ENCODE peak calls at places on chromosomes 12 and 14, in four cellular contexts. R is GM12891, F is hypothalamus, I is germinal center. T is an unnamed sample.

GRCh38 chr12:67691220-67691619 is 42.7 kb downstream of the DYRK2 start:
- DNase-seq in I (no peak), F (no peak), R (no peak), T (no peak)

GRCh38 chr14:20998674-20999366 is at the start of gene SLC39A2:
- DNase-seq in F (no peak), R (no peak), I (no peak), T (no peak)

GRCh38 chr12:113880993-113881392 is 85.1 kb downstream of the RBM19 start:
- DNase-seq in F (no peak), R (no peak), I (no peak), T (no peak)

GRCh38 chr14:47821134-47821533 is 145.7 kb upstream of the MDGA2 start:
- DNase-seq in R (no peak), I (no peak), F (no peak), T (no peak)

GRCh38 chr12:13968281-13968680 is 13.1 kb downstream of the GRIN2B start:
- DNase-seq in F (no peak), R (no peak), I (no peak), T (no peak)

GRCh38 chr12:123067654-123068053 is 83.2 kb downstream of the PITPNM2 start:
- DNase-seq in I (no peak), R (no peak), F (no peak), T (no peak)

GRCh38 chr14:87547536-87547935 is 445.4 kb downstream of the GALC start:
- DNase-seq in F (no peak), I (no peak), R (no peak), T (no peak)

GRCh38 chr12:100317371-100317770 is 39.5 kb upstream of the SLC17A8 start:
- DNase-seq in I (no peak), R (no peak), F (no peak), T (no peak)

GRCh38 chr14:34064349-34064748 is 113.5 kb upstream of the EGLN3 start:
- DNase-seq in I (no peak), F (no peak), R (no peak), T (no peak)

GRCh38 chr14:47442206-47442605 is 233.2 kb downstream of the MDGA2 start:
- DNase-seq in F (no peak), R (no peak), I (no peak), T (no peak)

GRCh38 chr12:68871396-68871795 is 61.6 kb downstream of the CPM start:
- DNase-seq in F (no peak), I (no peak), R (no peak), T (no peak)

GRCh38 chr12:86660488-86661171 is 404.4 kb upstream of the MGAT4C start:
- DNase-seq in F (no peak), I (no peak), R (no peak), T (no peak)

GRCh38 chr12:131402781-131403396 is 308.0 kb upstream of the SFSWAP start:
- DNase-seq in F (no peak), I (no peak), R (no peak), T (no peak)

GRCh38 chr12:125075-125474 is 58.5 kb downstream of the IQSEC3 start:
- DNase-seq in I (no peak), R (no peak), F (no peak), T (no peak)

GRCh38 chr14:77108753-77109152 is 10.7 kb downstream of the CIPC start:
- DNase-seq in I (no peak), F (no peak), R (no peak), T (no peak)

GRCh38 chr14:22566845-22567244 is 22.2 kb downstream of the DAD1 start:
- DNase-seq in F (no peak), I (no peak), R (no peak), T (no peak)

GRCh38 chr12:67813509-67813908 is 165.0 kb downstream of the DYRK2 start:
- DNase-seq in R (no peak), F (no peak), I (no peak), T (no peak)

GRCh38 chr14:68297871-68298468 is 478.4 kb downstream of the RAD51B start:
- DNase-seq in F (no peak), I (no peak), R (no peak), T (no peak)

GRCh38 chr12:9936597-9936996 is 4.4 kb upstream of the CLEC2A start:
- DNase-seq in R (no peak), I (no peak), F (no peak), T (no peak)

GRCh38 chr12:104462931-104463339 is 6.2 kb downstream of the CHST11 start:
- DNase-seq in F (no peak), I (peak; percentile 43), R (peak; percentile 16), T (no peak)

GRCh38 chr14:23300687-23301223 is 1.9 kb downstream of the PPP1R3E start:
- DNase-seq in F (no peak), R (no peak), I (no peak), T (no peak)

GRCh38 chr14:102757646-102758045 is 19.6 kb upstream of the TRAF3 start:
- DNase-seq in F (no peak), R (no peak), I (no peak), T (no peak)

GRCh38 chr12:89663577-89664357 is 44.9 kb downstream of the ATP2B1 start:
- DNase-seq in R (no peak), F (no peak), I (peak; percentile 6), T (no peak)

GRCh38 chr12:102958073-102958829 is 777 bp downstream of the ASCL1 start:
- DNase-seq in F (no peak), I (no peak), R (no peak), T (peak; percentile 55)

GRCh38 chr12:79886917-79887519 is 47.9 kb downstream of the PPP1R12A start:
- DNase-seq in R (no peak), F (no peak), I (peak; percentile 11), T (no peak)

GRCh38 chr14:95711476-95712176 is 2.3 kb downstream of the TCL1A start:
- DNase-seq in F (no peak), R (no peak), I (no peak), T (no peak)

GRCh38 chr14:35366048-35366428 is 38.5 kb downstream of the NFKBIA start:
- DNase-seq in F (no peak), R (no peak), I (no peak), T (no peak)

GRCh38 chr12:19402743-19403400 is 36.4 kb upstream of the AEBP2 start:
- DNase-seq in R (no peak), F (peak; percentile 11), I (no peak), T (no peak)

GRCh38 chr12:75935544-75936242 is 95.9 kb downstream of the PHLDA1 start:
- DNase-seq in F (no peak), I (no peak), R (no peak), T (no peak)

GRCh38 chr14:89252887-89253532 is 164.0 kb downstream of the FOXN3 start:
- DNase-seq in R (no peak), F (no peak), I (no peak), T (no peak)

GRCh38 chr14:105255021-105255507 is 6.7 kb downstream of the BTBD6 start:
- DNase-seq in I (no peak), R (no peak), F (no peak), T (no peak)

GRCh38 chr12:40622246-40622838 is 69.9 kb upstream of the CNTN1 start:
- DNase-seq in I (peak; percentile 23), F (peak; percentile 5), R (peak; percentile 25), T (peak; percentile 6)

GRCh38 chr14:22493753-22494152 is 95.3 kb downstream of the DAD1 start:
- DNase-seq in R (no peak), I (no peak), F (no peak), T (no peak)

T was measured in anterior cingulate cortex.